ENCODE peak calls at places on chromosomes 6 and 20, in nine cellular contexts. C is breast epithelium, S is spleen, W is adrenal gland, A is heart left ventricle, F is HCT116, B is right lobe of liver, G is ovary, L is H1. P is an unnamed sample.

GRCh38 chr6:26240157-26240980 is 124.6 kb upstream of the BTN3A2 start:
- DNase-seq in C (peak; percentile 62), S (peak; percentile 91), W (peak; percentile 62), A (peak; percentile 69), F (no peak), B (no peak), G (no peak), L (peak; percentile 78), P (peak; percentile 59)

GRCh38 chr6:28586273-28586672 is 60.6 kb downstream of the GPX5 start:
- DNase-seq in C (no peak), S (no peak), W (no peak), A (no peak), F (no peak), B (no peak), G (no peak), L (no peak), P (no peak)

GRCh38 chr6:96521267-96521624 is 360 bp upstream of the UFL1 start:
- DNase-seq in C (no peak), S (no peak), W (no peak), A (no peak), F (no peak), B (no peak), G (no peak), L (no peak), P (no peak)

GRCh38 chr6:149499066-149499465 is 14.3 kb upstream of the ZC3H12D start:
- DNase-seq in C (no peak), S (no peak), W (no peak), A (no peak), F (no peak), B (no peak), G (no peak), L (no peak), P (no peak)

GRCh38 chr6:81613606-81614005 is 138.9 kb downstream of the TENT5A start:
- DNase-seq in C (no peak), S (no peak), W (no peak), A (no peak), F (no peak), B (no peak), G (no peak), L (no peak), P (no peak)

GRCh38 chr6:118509009-118509617 is 39.0 kb upstream of the PLN start:
- DNase-seq in C (no peak), S (no peak), W (no peak), A (no peak), F (peak; percentile 35), B (no peak), G (no peak), L (no peak), P (no peak)

GRCh38 chr6:159304641-159305040 is 135.4 kb downstream of the FNDC1 start:
- DNase-seq in C (no peak), S (no peak), W (no peak), A (no peak), F (no peak), B (no peak), G (no peak), L (no peak), P (no peak)

GRCh38 chr6:13559251-13559650 is 15.2 kb upstream of the SIRT5 start:
- DNase-seq in C (no peak), S (no peak), W (no peak), A (no peak), F (no peak), B (peak; percentile 92), G (no peak), L (no peak), P (no peak)

GRCh38 chr20:23178806-23179205 is 92.7 kb upstream of the CD93 start:
- DNase-seq in C (no peak), S (no peak), W (no peak), A (no peak), F (no peak), B (no peak), G (no peak), L (no peak), P (no peak)

GRCh38 chr6:41074692-41075436 is 2.1 kb downstream of the NFYA start:
- DNase-seq in C (no peak), S (no peak), W (no peak), A (no peak), F (no peak), B (peak; percentile 81), G (no peak), L (no peak), P (peak; percentile 15)

GRCh38 chr6:34559651-34560365 is 3.7 kb upstream of the SPDEF start:
- DNase-seq in C (no peak), S (no peak), W (no peak), A (no peak), F (no peak), B (no peak), G (no peak), L (no peak), P (no peak)

GRCh38 chr6:26270903-26271639 is 93.9 kb upstream of the BTN3A2 start:
- DNase-seq in C (no peak), S (peak; percentile 87), W (peak; percentile 82), A (peak; percentile 65), F (no peak), B (no peak), G (peak; percentile 20), L (peak; percentile 85), P (peak; percentile 59)

GRCh38 chr6:44400572-44400971 is 13.1 kb downstream of the CDC5L start:
- DNase-seq in C (no peak), S (no peak), W (no peak), A (no peak), F (no peak), B (no peak), G (no peak), L (no peak), P (no peak)

GRCh38 chr6:44397424-44398169 is 10.1 kb downstream of the CDC5L start:
- DNase-seq in C (no peak), S (no peak), W (no peak), A (no peak), F (no peak), B (no peak), G (no peak), L (no peak), P (no peak)

GRCh38 chr6:44404022-44404714 is 16.7 kb downstream of the CDC5L start:
- DNase-seq in C (no peak), S (no peak), W (no peak), A (no peak), F (no peak), B (no peak), G (no peak), L (no peak), P (no peak)

GRCh38 chr6:44399991-44400390 is 12.5 kb downstream of the CDC5L start:
- DNase-seq in C (no peak), S (no peak), W (no peak), A (no peak), F (no peak), B (no peak), G (no peak), L (no peak), P (no peak)

DNA sequence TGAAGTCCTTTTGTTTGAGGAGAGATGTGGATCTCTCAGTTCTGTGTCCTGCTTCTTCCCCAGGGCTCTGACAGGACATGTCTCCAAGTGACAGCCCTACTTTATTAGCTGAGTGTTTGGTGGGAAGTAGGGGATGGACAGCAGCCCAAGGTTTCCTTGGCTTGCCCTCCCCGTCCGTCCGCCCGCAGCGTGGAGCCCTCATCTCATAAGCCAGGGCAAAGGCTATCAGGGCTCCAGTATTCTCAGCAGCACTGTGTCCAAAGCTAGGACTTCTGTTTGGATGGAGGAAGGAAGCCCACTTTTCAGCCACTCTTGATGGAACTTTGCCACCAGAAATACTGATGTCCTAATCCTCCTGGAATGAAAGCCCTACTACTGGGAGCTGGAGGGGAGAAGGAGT is 13.6 kb downstream of the CDC5L start:
- DNase-seq in C (no peak), S (no peak), W (no peak), A (no peak), F (no peak), B (no peak), G (no peak), L (no peak), P (no peak)
- TF ChIP-seq POLR2A in C (no peak), S (no peak), W (no peak), A (no peak), F (no peak), B (no peak), G (no peak), L (no peak), P (no peak)

DNA sequence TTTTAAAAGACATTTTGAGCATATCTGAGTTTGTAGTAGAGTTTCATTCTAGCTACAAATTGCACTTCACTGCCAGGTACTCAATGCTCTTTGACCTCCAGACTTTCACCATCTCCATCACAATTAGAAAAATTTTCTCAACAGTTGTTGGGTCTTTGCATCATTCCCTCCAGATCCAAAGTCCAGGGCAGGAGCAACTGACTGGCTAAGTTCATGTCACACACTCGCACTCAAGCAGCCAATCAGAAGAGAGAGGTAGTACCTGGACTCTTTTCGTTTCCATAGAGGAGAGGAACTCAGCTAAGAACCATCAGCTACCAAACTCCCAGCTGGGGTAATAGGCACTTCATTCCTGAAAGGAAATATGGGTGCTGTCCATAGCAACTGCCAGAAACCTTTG is 9.0 kb downstream of the SPINT3 start:
- DNase-seq in C (no peak), S (no peak), W (no peak), A (no peak), F (no peak), B (peak; percentile 58), G (no peak), L (no peak), P (no peak)
- H3K36me3 ChIP-seq in C (no peaks in the 10 kb centered on the region), S (no peaks in the 10 kb centered on the region), W (no peaks in the 10 kb centered on the region), A (no peaks in the 10 kb centered on the region), F (no peaks in the 10 kb centered on the region), B (no peaks in the 10 kb centered on the region), G (no peaks in the 10 kb centered on the region), L (no peaks in the 10 kb centered on the region), P (no peaks in the 10 kb centered on the region)

DNA sequence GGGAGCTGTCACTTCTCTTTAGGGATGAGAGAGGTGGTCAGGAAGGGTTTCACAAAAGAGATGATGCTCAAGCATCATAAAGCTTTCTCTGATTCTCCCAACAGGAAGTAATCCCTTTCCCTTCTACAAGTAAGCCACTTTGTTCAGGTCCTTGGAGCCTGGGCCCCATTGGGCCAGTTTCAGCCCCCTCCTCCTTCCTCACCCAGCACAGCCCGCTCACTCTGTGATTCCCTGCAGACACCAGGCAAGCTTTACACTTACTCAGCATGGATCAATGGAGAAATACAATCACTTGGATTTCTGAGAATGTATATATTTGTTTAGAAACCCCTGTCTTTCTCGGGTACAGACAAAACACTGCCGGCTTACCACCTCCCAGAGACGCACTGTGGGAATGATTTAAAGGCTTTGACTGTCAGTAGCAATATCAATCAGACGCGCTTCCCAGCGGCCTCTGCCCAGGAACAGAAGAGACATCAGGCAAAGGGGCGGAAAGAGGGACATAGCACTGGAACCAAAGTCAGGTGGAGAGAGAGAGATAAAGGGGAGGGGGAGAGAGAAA is 186.5 kb downstream of the MAFB start:
- DNase-seq in C (no peak), S (no peak), W (no peak), A (no peak), F (no peak), B (peak; percentile 23), G (no peak), L (no peak), P (no peak)
- TF ChIP-seq POLR2A in C (no peak), S (no peak), W (no peak), A (no peak), F (no peak), B (no peak), G (no peak), L (no peak), P (no peak)

DNA sequence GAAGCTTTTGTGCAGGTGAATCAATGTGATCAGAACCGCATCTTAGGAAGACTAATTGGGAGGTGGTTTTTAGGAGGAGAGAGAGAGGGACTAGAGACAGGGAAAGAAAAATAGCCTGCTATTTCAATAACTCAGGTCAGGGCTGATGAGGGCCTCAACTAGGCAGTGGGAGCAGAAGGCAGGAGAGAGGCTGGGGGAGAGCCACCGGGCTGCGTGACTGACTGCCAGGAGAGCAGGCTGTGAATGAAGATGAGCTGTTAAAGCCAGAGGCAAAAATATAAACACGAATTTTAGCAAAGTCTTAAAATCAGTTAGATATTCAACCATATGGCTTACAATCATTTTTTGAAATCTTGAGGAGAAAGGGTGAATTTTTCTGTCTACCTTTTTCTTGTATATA is 149.6 kb downstream of the IPCEF1 start:
- DNase-seq in C (no peak), S (no peak), W (no peak), A (no peak), F (no peak), B (no peak), G (no peak), L (no peak), P (no peak)
- H3K36me3 ChIP-seq in C (no peaks in the 10 kb centered on the region), S (no peaks in the 10 kb centered on the region), W (no peaks in the 10 kb centered on the region), A (no peaks in the 10 kb centered on the region), F (no peaks in the 10 kb centered on the region), B (no peaks in the 10 kb centered on the region), G (no peaks in the 10 kb centered on the region), L (no peaks in the 10 kb centered on the region), P (no peaks in the 10 kb centered on the region)